ENCODE peak calls at places on chromosome 18, in five cellular contexts. One of them, this sample, is unnamed.
A peak's percentile ranks its signal among the peaks of the same experiment; 100 is the strongest.

GRCh38 chr18:6194640-6195039 is 220.1 kb downstream of the L3MBTL4 start:
- DNase-seq in HL-60: no peak
- DNase-seq in coronary artery: no peak
- DNase-seq in astrocyte of the cerebellum: no peak
- DNase-seq in fibroblast of pulmonary artery: no peak
- DNase-seq in this sample: no peak

GRCh38 chr18:3526421-3527354 is 76.7 kb downstream of the TGIF1 start:
- DNase-seq in HL-60: no peak
- DNase-seq in coronary artery: no peak
- DNase-seq in astrocyte of the cerebellum: no peak
- DNase-seq in fibroblast of pulmonary artery: peak; percentile 59
- DNase-seq in this sample: peak; percentile 53

GRCh38 chr18:75779450-75779849 is 351.9 kb upstream of the SMIM21 start:
- DNase-seq in HL-60: no peak
- DNase-seq in coronary artery: no peak
- DNase-seq in astrocyte of the cerebellum: no peak
- DNase-seq in fibroblast of pulmonary artery: no peak
- DNase-seq in this sample: no peak

GRCh38 chr18:22667158-22667557 is 249.4 kb upstream of the CTAGE1 start:
- DNase-seq in HL-60: no peak
- DNase-seq in coronary artery: no peak
- DNase-seq in astrocyte of the cerebellum: no peak
- DNase-seq in fibroblast of pulmonary artery: no peak
- DNase-seq in this sample: no peak

GRCh38 chr18:9765505-9765904 is 57.4 kb downstream of the RAB31 start:
- DNase-seq in HL-60: no peak
- DNase-seq in coronary artery: no peak
- DNase-seq in astrocyte of the cerebellum: no peak
- DNase-seq in fibroblast of pulmonary artery: no peak
- DNase-seq in this sample: no peak

GRCh38 chr18:78979682-78980278 is at the start of gene SALL3:
- DNase-seq in HL-60: no peak
- DNase-seq in coronary artery: no peak
- DNase-seq in astrocyte of the cerebellum: no peak
- DNase-seq in fibroblast of pulmonary artery: no peak
- DNase-seq in this sample: no peak

GRCh38 chr18:7945882-7946281 is 378.8 kb downstream of the PTPRM start:
- DNase-seq in HL-60: no peak
- DNase-seq in coronary artery: no peak
- DNase-seq in astrocyte of the cerebellum: peak; percentile 54
- DNase-seq in fibroblast of pulmonary artery: peak; percentile 87
- DNase-seq in this sample: no peak

GRCh38 chr18:8890957-8891464 is 185.7 kb downstream of the MTCL1 start:
- DNase-seq in HL-60: no peak
- DNase-seq in coronary artery: no peak
- DNase-seq in astrocyte of the cerebellum: peak; percentile 79
- DNase-seq in fibroblast of pulmonary artery: peak; percentile 88
- DNase-seq in this sample: no peak

GRCh38 chr18:41767960-41768359 is 187.1 kb upstream of the PIK3C3 start:
- DNase-seq in HL-60: no peak
- DNase-seq in coronary artery: no peak
- DNase-seq in astrocyte of the cerebellum: no peak
- DNase-seq in fibroblast of pulmonary artery: peak; percentile 65
- DNase-seq in this sample: peak; percentile 5

GRCh38 chr18:27887711-27888495 is 289.0 kb downstream of the CDH2 start:
- DNase-seq in HL-60: no peak
- DNase-seq in coronary artery: no peak
- DNase-seq in astrocyte of the cerebellum: no peak
- DNase-seq in fibroblast of pulmonary artery: no peak
- DNase-seq in this sample: no peak

GRCh38 chr18:23499571-23499889 is 3.8 kb upstream of the RMC1 start:
- DNase-seq in HL-60: no peak
- DNase-seq in coronary artery: no peak
- DNase-seq in astrocyte of the cerebellum: no peak
- DNase-seq in fibroblast of pulmonary artery: no peak
- DNase-seq in this sample: no peak

GRCh38 chr18:63138469-63139340 is 180.9 kb downstream of the BCL2 start:
- DNase-seq in HL-60: no peak
- DNase-seq in coronary artery: no peak
- DNase-seq in astrocyte of the cerebellum: no peak
- DNase-seq in fibroblast of pulmonary artery: no peak
- DNase-seq in this sample: peak; percentile 93

GRCh38 chr18:10259934-10260333 is 194.5 kb upstream of the APCDD1 start:
- DNase-seq in HL-60: no peak
- DNase-seq in coronary artery: no peak
- DNase-seq in astrocyte of the cerebellum: no peak
- DNase-seq in fibroblast of pulmonary artery: no peak
- DNase-seq in this sample: no peak

GRCh38 chr18:67428805-67429204 is 87.7 kb downstream of the DSEL start:
- DNase-seq in HL-60: no peak
- DNase-seq in coronary artery: no peak
- DNase-seq in astrocyte of the cerebellum: no peak
- DNase-seq in fibroblast of pulmonary artery: peak; percentile 50
- DNase-seq in this sample: no peak

GRCh38 chr18:53947092-53947640 is 277.3 kb downstream of the MBD2 start:
- DNase-seq in HL-60: no peak
- DNase-seq in coronary artery: no peak
- DNase-seq in astrocyte of the cerebellum: no peak
- DNase-seq in fibroblast of pulmonary artery: no peak
- DNase-seq in this sample: no peak

GRCh38 chr18:8932866-8933265 is 169.6 kb upstream of the NDUFV2 start:
- DNase-seq in HL-60: no peak
- DNase-seq in coronary artery: no peak
- DNase-seq in astrocyte of the cerebellum: no peak
- DNase-seq in fibroblast of pulmonary artery: no peak
- DNase-seq in this sample: no peak

GRCh38 chr18:73774836-73775509 is 372.7 kb downstream of the FBXO15 start:
- DNase-seq in HL-60: no peak
- DNase-seq in coronary artery: no peak
- DNase-seq in astrocyte of the cerebellum: no peak
- DNase-seq in fibroblast of pulmonary artery: no peak
- DNase-seq in this sample: no peak

GRCh38 chr18:55546873-55547704 is 40.9 kb downstream of the TCF4 start:
- DNase-seq in HL-60: no peak
- DNase-seq in coronary artery: no peak
- DNase-seq in astrocyte of the cerebellum: peak; percentile 86
- DNase-seq in fibroblast of pulmonary artery: peak; percentile 70
- DNase-seq in this sample: no peak

GRCh38 chr18:9542924-9543323 is 67.6 kb downstream of the RALBP1 start:
- DNase-seq in HL-60: no peak
- DNase-seq in coronary artery: no peak
- DNase-seq in astrocyte of the cerebellum: no peak
- DNase-seq in fibroblast of pulmonary artery: no peak
- DNase-seq in this sample: no peak

GRCh38 chr18:69655816-69656215 is 255.1 kb downstream of the DOK6 start:
- DNase-seq in HL-60: no peak
- DNase-seq in coronary artery: no peak
- DNase-seq in astrocyte of the cerebellum: no peak
- DNase-seq in fibroblast of pulmonary artery: no peak
- DNase-seq in this sample: no peak

GRCh38 chr18:67669993-67670671 is 153.6 kb upstream of the DSEL start:
- DNase-seq in HL-60: no peak
- DNase-seq in coronary artery: no peak
- DNase-seq in astrocyte of the cerebellum: peak; percentile 26
- DNase-seq in fibroblast of pulmonary artery: peak; percentile 90
- DNase-seq in this sample: no peak

GRCh38 chr18:77108001-77108692 is 24.4 kb downstream of the MBP start:
- DNase-seq in HL-60: no peak
- DNase-seq in coronary artery: no peak
- DNase-seq in astrocyte of the cerebellum: peak; percentile 50
- DNase-seq in fibroblast of pulmonary artery: peak; percentile 88
- DNase-seq in this sample: peak; percentile 62

GRCh38 chr18:61991836-61992235 is 99.0 kb upstream of the RNF152 start:
- DNase-seq in HL-60: no peak
- DNase-seq in coronary artery: no peak
- DNase-seq in astrocyte of the cerebellum: no peak
- DNase-seq in fibroblast of pulmonary artery: no peak
- DNase-seq in this sample: no peak

GRCh38 chr18:75140296-75140695 is 68.6 kb downstream of the PTGR3 start:
- DNase-seq in HL-60: no peak
- DNase-seq in coronary artery: peak; percentile 55
- DNase-seq in astrocyte of the cerebellum: no peak
- DNase-seq in fibroblast of pulmonary artery: no peak
- DNase-seq in this sample: no peak

GRCh38 chr18:78738076-78738690 is 241.4 kb upstream of the SALL3 start:
- DNase-seq in HL-60: no peak
- DNase-seq in coronary artery: peak; percentile 43
- DNase-seq in astrocyte of the cerebellum: no peak
- DNase-seq in fibroblast of pulmonary artery: no peak
- DNase-seq in this sample: no peak

GRCh38 chr18:8952796-8953760 is 149.4 kb upstream of the NDUFV2 start:
- DNase-seq in HL-60: no peak
- DNase-seq in coronary artery: peak; percentile 28
- DNase-seq in astrocyte of the cerebellum: no peak
- DNase-seq in fibroblast of pulmonary artery: peak; percentile 88
- DNase-seq in this sample: no peak

GRCh38 chr18:8705280-8705940 is at the start of gene MTCL1:
- DNase-seq in HL-60: peak; percentile 4
- DNase-seq in coronary artery: no peak
- DNase-seq in astrocyte of the cerebellum: no peak
- DNase-seq in fibroblast of pulmonary artery: peak; percentile 45
- DNase-seq in this sample: peak; percentile 54

GRCh38 chr18:42183746-42184145 is 228.7 kb downstream of the PIK3C3 start:
- DNase-seq in HL-60: no peak
- DNase-seq in coronary artery: no peak
- DNase-seq in astrocyte of the cerebellum: peak; percentile 86
- DNase-seq in fibroblast of pulmonary artery: peak; percentile 60
- DNase-seq in this sample: no peak

GRCh38 chr18:50559750-50560680 is at the start of gene MAPK4:
- DNase-seq in HL-60: peak; percentile 13
- DNase-seq in coronary artery: no peak
- DNase-seq in astrocyte of the cerebellum: no peak
- DNase-seq in fibroblast of pulmonary artery: peak; percentile 20
- DNase-seq in this sample: peak; percentile 7

GRCh38 chr18:79870369-79871025 is 72.8 kb downstream of the KCNG2 start:
- DNase-seq in HL-60: no peak
- DNase-seq in coronary artery: peak; percentile 63
- DNase-seq in astrocyte of the cerebellum: no peak
- DNase-seq in fibroblast of pulmonary artery: no peak
- DNase-seq in this sample: no peak

GRCh38 chr18:904135-905090 is at the start of gene ADCYAP1:
- DNase-seq in HL-60: no peak
- DNase-seq in coronary artery: no peak
- DNase-seq in astrocyte of the cerebellum: no peak
- DNase-seq in fibroblast of pulmonary artery: peak; percentile 21
- DNase-seq in this sample: no peak

GRCh38 chr18:46369323-46369722 is 265.1 kb downstream of the HAUS1 start:
- DNase-seq in HL-60: no peak
- DNase-seq in coronary artery: no peak
- DNase-seq in astrocyte of the cerebellum: no peak
- DNase-seq in fibroblast of pulmonary artery: peak; percentile 2
- DNase-seq in this sample: no peak

GRCh38 chr18:78390348-78390929 is 589.2 kb upstream of the SALL3 start:
- DNase-seq in HL-60: no peak
- DNase-seq in coronary artery: no peak
- DNase-seq in astrocyte of the cerebellum: no peak
- DNase-seq in fibroblast of pulmonary artery: no peak
- DNase-seq in this sample: no peak

GRCh38 chr18:38545071-38545470 is 979.5 kb upstream of the CELF4 start:
- DNase-seq in HL-60: no peak
- DNase-seq in coronary artery: no peak
- DNase-seq in astrocyte of the cerebellum: no peak
- DNase-seq in fibroblast of pulmonary artery: peak; percentile 2
- DNase-seq in this sample: peak; percentile 42

DNA sequence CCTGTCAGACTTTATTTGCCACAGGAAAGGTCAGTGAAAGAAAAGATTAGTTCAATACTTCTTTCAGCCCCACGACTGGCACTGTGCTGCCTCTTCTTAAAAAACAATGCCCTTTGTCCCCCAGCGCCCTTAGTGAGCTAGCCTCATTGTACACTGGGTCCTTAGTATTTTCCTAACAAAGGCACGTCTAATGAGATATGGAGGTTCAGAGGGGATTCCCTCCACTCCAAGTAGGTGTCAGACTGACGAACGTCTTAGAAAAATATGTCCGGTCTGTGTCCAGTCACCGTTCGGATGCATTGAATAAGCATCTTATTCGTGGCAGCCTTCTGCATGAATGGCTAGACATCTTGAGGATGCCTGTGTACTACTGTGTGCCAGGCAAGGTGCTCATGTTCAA is 1.1 kb downstream of the FECH start:
- DNase-seq in HL-60: no peak
- DNase-seq in coronary artery: no peak
- DNase-seq in astrocyte of the cerebellum: no peak
- DNase-seq in fibroblast of pulmonary artery: peak; percentile 3
- DNase-seq in this sample: no peak
- H3K4me3 ChIP-seq in HL-60: peak overlapping the region; percentile 87
- H3K4me3 ChIP-seq in coronary artery: peak overlapping the region; percentile 91
- H3K4me3 ChIP-seq in astrocyte of the cerebellum: peak overlapping the region; percentile 78
- H3K4me3 ChIP-seq in fibroblast of pulmonary artery: peak overlapping the region; percentile 79
- H3K4me3 ChIP-seq in this sample: peak overlapping the region; percentile 49

DNA sequence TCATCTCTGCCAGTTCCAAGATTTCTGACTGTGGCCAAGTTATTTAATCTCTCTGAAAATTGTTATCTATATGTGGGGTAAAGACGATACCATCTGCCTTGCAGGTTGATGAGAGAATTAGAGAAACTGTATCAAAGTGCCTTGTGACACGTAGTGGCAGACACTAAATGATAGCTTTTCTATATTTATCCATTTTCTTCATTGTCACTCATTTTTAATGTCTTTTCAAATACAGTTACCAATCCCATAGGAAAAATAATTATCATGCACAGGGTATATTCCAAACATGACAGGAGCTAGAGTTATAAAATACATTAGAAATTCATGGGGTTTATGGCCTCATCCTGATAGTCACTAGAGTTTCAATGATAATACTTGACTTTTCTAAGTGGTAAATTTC is 95.6 kb upstream of the NOL4 start:
- DNase-seq in HL-60: no peak
- DNase-seq in coronary artery: no peak
- DNase-seq in astrocyte of the cerebellum: no peak
- DNase-seq in fibroblast of pulmonary artery: no peak
- DNase-seq in this sample: no peak
- TF ChIP-seq CTCF in HL-60: no peak
- TF ChIP-seq CTCF in coronary artery: no peak
- TF ChIP-seq CTCF in astrocyte of the cerebellum: no peak
- TF ChIP-seq CTCF in fibroblast of pulmonary artery: no peak
- TF ChIP-seq CTCF in this sample: no peak

GRCh38 chr18:13823707-13824395 is at the start of gene MC5R:
- DNase-seq in HL-60: peak; percentile 14
- DNase-seq in coronary artery: no peak
- DNase-seq in astrocyte of the cerebellum: no peak
- DNase-seq in fibroblast of pulmonary artery: peak; percentile 44
- DNase-seq in this sample: peak; percentile 68
- H3K4me3 ChIP-seq in HL-60: peak within 1 kb of the TSS; percentile 21
- H3K4me3 ChIP-seq in coronary artery: peak within 1 kb of the TSS; percentile 77
- H3K4me3 ChIP-seq in astrocyte of the cerebellum: peak within 1 kb of the TSS; percentile 29
- H3K4me3 ChIP-seq in fibroblast of pulmonary artery: no peak within 1 kb of the TSS
- H3K4me3 ChIP-seq in this sample: peak within 1 kb of the TSS; percentile 24

DNA sequence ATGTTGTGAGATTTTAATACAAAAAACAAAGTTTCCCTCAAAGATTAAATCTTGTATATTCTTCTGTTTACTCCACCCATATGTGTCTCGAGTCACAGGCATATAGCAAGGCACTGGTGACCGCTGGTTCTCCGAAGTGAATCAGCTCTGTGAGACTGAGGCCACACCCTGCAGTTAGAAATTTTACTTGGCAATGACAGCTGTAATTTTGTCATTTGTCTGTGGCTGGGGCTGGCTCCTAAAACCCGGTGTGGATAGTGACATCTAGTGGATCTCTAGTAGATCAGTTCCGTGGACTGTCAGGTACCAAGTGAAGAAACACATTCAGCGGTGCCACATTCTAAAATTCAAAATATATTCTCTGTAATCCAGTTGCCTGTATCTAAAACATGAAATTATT is 278.0 kb downstream of the NEDD4L start:
- DNase-seq in HL-60: peak; percentile 8
- DNase-seq in coronary artery: no peak
- DNase-seq in astrocyte of the cerebellum: peak; percentile 41
- DNase-seq in fibroblast of pulmonary artery: peak; percentile 77
- DNase-seq in this sample: peak; percentile 71
- TF ChIP-seq CTCF in HL-60: no peak
- TF ChIP-seq CTCF in coronary artery: no peak
- TF ChIP-seq CTCF in astrocyte of the cerebellum: peak; percentile 70
- TF ChIP-seq CTCF in fibroblast of pulmonary artery: peak; percentile 63
- TF ChIP-seq CTCF in this sample: peak; percentile 40

This sample was measured in GM12865.